ENCODE peak calls at places on chromosomes 4 and X, in eight cellular contexts. One of them, this sample, is unnamed.

GRCh38 chr4:80033581-80033980 is 39.4 kb downstream of the ANTXR2 start:
- DNase-seq in HCT116: no peak
- DNase-seq in endothelial cell of umbilical vein: no peak
- DNase-seq in K562: no peak
- DNase-seq in SK-N-SH: no peak
- DNase-seq in H1: no peak
- DNase-seq in HepG2: no peak
- DNase-seq in GM12878: no peak
- DNase-seq in this sample: no peak

GRCh38 chr4:104490096-104490769 is 4.5 kb downstream of the CXXC4 start:
- DNase-seq in HCT116: no peak
- DNase-seq in endothelial cell of umbilical vein: no peak
- DNase-seq in K562: no peak
- DNase-seq in SK-N-SH: peak
- DNase-seq in H1: peak
- DNase-seq in HepG2: no peak
- DNase-seq in GM12878: peak
- DNase-seq in this sample: no peak

GRCh38 chr4:2537011-2537830 is 774 bp downstream of the FAM193A start:
- DNase-seq in HCT116: no peak
- DNase-seq in endothelial cell of umbilical vein: peak
- DNase-seq in K562: peak
- DNase-seq in SK-N-SH: peak
- DNase-seq in H1: peak
- DNase-seq in HepG2: peak
- DNase-seq in GM12878: no peak
- DNase-seq in this sample: no peak

GRCh38 chr4:20022471-20022870 is 229.2 kb upstream of the SLIT2 start:
- DNase-seq in HCT116: no peak
- DNase-seq in endothelial cell of umbilical vein: no peak
- DNase-seq in K562: no peak
- DNase-seq in SK-N-SH: no peak
- DNase-seq in H1: no peak
- DNase-seq in HepG2: no peak
- DNase-seq in GM12878: no peak
- DNase-seq in this sample: no peak

GRCh38 chr4:165096776-165097175 is 15.9 kb downstream of the TMEM192 start:
- DNase-seq in HCT116: no peak
- DNase-seq in endothelial cell of umbilical vein: peak
- DNase-seq in K562: peak
- DNase-seq in SK-N-SH: peak
- DNase-seq in H1: no peak
- DNase-seq in HepG2: peak
- DNase-seq in GM12878: no peak
- DNase-seq in this sample: no peak

GRCh38 chrX:133776072-133776471 is 209.3 kb downstream of the GPC3 start:
- DNase-seq in HCT116: no peak
- DNase-seq in endothelial cell of umbilical vein: peak
- DNase-seq in K562: peak
- DNase-seq in SK-N-SH: peak
- DNase-seq in H1: peak
- DNase-seq in HepG2: no peak
- DNase-seq in GM12878: no peak
- DNase-seq in this sample: no peak

GRCh38 chrX:17590892-17591740 is 146.2 kb upstream of the SCML1 start:
- DNase-seq in HCT116: peak
- DNase-seq in endothelial cell of umbilical vein: peak
- DNase-seq in K562: peak
- DNase-seq in SK-N-SH: peak
- DNase-seq in H1: peak
- DNase-seq in HepG2: peak
- DNase-seq in GM12878: no peak
- DNase-seq in this sample: no peak

GRCh38 chr4:89657931-89658700 is 178.8 kb downstream of the SNCA start:
- DNase-seq in HCT116: peak
- DNase-seq in endothelial cell of umbilical vein: peak
- DNase-seq in K562: peak
- DNase-seq in SK-N-SH: peak
- DNase-seq in H1: no peak
- DNase-seq in HepG2: peak
- DNase-seq in GM12878: no peak
- DNase-seq in this sample: peak

GRCh38 chrX:125202486-125203378 is 116.9 kb upstream of the TEX13C start:
- DNase-seq in HCT116: no peak
- DNase-seq in endothelial cell of umbilical vein: no peak
- DNase-seq in K562: no peak
- DNase-seq in SK-N-SH: peak
- DNase-seq in H1: peak
- DNase-seq in HepG2: no peak
- DNase-seq in GM12878: no peak
- DNase-seq in this sample: no peak

GRCh38 chrX:125205084-125205917 is 114.4 kb upstream of the TEX13C start:
- DNase-seq in HCT116: no peak
- DNase-seq in endothelial cell of umbilical vein: no peak
- DNase-seq in K562: peak
- DNase-seq in SK-N-SH: peak
- DNase-seq in H1: peak
- DNase-seq in HepG2: no peak
- DNase-seq in GM12878: no peak
- DNase-seq in this sample: peak

GRCh38 chrX:125205918-125206665 is 113.6 kb upstream of the TEX13C start:
- DNase-seq in HCT116: no peak
- DNase-seq in endothelial cell of umbilical vein: no peak
- DNase-seq in K562: no peak
- DNase-seq in SK-N-SH: peak
- DNase-seq in H1: peak
- DNase-seq in HepG2: no peak
- DNase-seq in GM12878: no peak
- DNase-seq in this sample: no peak

GRCh38 chrX:125203379-125203736 is 116.3 kb upstream of the TEX13C start:
- DNase-seq in HCT116: no peak
- DNase-seq in endothelial cell of umbilical vein: no peak
- DNase-seq in K562: no peak
- DNase-seq in SK-N-SH: peak
- DNase-seq in H1: peak
- DNase-seq in HepG2: no peak
- DNase-seq in GM12878: no peak
- DNase-seq in this sample: no peak

DNA sequence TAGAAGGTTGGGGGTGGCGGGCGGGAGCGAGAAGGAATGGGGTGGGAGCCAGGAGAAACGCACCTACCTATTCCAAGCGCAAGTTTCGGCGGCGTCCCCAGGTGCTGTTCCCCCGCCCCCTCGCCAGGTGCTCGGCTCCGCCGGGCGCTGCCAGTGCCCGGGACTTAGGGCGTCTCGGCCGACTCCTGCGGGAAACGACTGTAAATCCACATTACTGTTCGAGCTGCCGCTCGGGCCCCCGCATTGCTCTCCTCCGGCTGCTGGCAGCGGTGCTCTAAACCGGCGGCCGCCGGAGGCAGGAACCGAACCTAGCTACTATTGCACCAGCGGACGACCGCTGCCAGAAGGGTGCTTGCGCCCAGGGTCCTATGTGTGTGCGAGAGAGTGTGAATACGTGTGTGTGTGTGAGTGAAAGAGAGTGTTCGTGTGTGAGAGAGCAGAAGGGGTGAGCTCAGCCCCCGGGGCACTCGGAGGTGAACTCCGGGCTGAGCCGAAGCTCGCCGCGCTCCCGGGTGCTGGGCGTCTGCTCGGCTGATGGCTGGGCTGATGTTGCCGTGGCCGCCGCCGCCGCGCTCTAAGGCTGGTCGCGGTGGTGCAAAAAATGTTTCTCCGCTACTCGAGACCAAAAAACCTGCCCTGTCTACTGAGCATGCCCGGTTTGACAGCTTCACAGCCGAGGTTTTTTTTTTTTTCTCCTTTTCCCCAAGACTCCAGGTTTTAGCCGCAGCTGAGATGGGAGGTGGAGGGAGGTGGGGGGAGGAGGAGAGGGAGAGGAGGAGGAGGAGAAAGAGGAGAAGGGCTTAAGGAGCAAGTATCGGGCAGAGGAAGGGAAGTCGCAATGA is 115.7 kb upstream of the TEX13C start:
- DNase-seq in HCT116: no peak
- DNase-seq in endothelial cell of umbilical vein: no peak
- DNase-seq in K562: peak
- DNase-seq in SK-N-SH: peak
- DNase-seq in H1: no peak
- DNase-seq in HepG2: no peak
- DNase-seq in GM12878: no peak
- DNase-seq in this sample: no peak
- H3K9ac ChIP-seq in HCT116: no peak
- H3K9ac ChIP-seq in endothelial cell of umbilical vein: no peak
- H3K9ac ChIP-seq in K562: peak
- H3K9ac ChIP-seq in SK-N-SH: no peak
- H3K9ac ChIP-seq in H1: no peak
- H3K9ac ChIP-seq in HepG2: no peak
- H3K9ac ChIP-seq in GM12878: no peak
- H3K9ac ChIP-seq in this sample: peak

DNA sequence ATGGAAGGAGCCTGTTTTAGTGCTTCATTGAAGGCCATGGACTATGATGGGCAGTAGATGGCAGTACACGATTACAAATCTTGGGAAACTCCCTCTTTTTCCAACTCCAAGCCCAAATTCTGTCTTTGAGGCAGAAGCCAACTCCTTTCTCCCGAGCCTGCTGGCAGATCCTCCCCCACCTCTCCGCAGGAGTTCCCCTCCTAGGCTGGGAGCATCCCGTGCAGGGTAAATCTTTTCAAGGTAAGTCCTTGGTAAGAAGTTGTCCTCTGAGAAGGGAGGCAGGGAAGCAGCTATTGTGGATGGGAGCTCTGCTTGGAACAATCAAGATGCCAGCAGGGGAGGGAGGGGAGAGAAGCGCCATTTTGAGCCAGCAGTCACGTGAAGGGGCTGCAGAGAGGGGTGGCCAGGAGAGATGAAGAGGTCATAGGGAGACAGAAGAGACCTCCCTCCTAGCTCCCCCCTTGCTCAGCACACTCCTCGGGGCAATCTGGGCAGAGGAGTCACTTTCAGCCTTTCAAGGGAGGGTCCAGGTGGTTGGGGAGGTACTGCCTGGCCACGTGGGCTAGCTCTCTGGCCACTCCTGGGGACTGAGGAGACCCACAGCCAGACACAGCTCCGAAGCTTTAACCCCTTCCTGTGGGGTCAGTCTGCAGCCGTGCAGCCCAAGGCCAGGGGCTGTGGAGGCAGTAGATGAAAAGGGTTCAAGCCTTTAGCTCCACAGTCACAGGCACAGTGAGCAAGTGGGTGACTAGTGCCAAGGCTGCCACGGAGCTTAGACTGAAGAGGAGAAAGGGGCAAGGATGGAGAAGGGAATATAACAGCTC is 9.6 kb downstream of the CC2D2A start:
- DNase-seq in HCT116: peak
- DNase-seq in endothelial cell of umbilical vein: peak
- DNase-seq in K562: peak
- DNase-seq in SK-N-SH: peak
- DNase-seq in H1: peak
- DNase-seq in HepG2: peak
- DNase-seq in GM12878: no peak
- DNase-seq in this sample: no peak
- H3K27ac ChIP-seq in HCT116: peak
- H3K27ac ChIP-seq in endothelial cell of umbilical vein: peak
- H3K27ac ChIP-seq in K562: no peak
- H3K27ac ChIP-seq in SK-N-SH: peak
- H3K27ac ChIP-seq in H1: peak
- H3K27ac ChIP-seq in HepG2: peak
- H3K27ac ChIP-seq in GM12878: no peak
- H3K27ac ChIP-seq in this sample: no peak

DNA sequence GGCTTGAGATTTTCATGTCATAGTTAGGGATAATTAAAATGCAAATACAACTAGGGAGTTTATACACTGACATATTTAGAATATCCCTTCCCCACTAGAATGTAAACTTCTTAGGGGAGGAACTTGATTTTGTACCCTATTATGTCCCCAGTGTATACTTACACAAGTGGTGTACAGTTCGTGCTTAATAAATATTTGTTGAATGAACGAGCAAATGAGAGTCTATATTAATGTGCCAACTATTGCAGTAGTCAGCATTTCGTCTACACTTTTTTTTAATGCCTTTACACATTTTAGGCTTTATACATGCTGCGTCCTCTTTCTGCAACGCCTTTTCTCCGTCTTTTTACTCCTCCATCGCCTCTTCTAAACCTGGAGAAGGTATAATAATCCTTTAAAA is 8.4 kb upstream of the MOB1B start:
- DNase-seq in HCT116: no peak
- DNase-seq in endothelial cell of umbilical vein: no peak
- DNase-seq in K562: no peak
- DNase-seq in SK-N-SH: no peak
- DNase-seq in H1: no peak
- DNase-seq in HepG2: no peak
- DNase-seq in GM12878: no peak
- DNase-seq in this sample: no peak
- TF ChIP-seq POLR2AphosphoS5 in HCT116: no peak
- TF ChIP-seq POLR2AphosphoS5 in endothelial cell of umbilical vein: no peak
- TF ChIP-seq POLR2AphosphoS5 in K562: no peak
- TF ChIP-seq POLR2AphosphoS5 in SK-N-SH: no peak
- TF ChIP-seq POLR2AphosphoS5 in H1: no peak
- TF ChIP-seq POLR2AphosphoS5 in HepG2: no peak
- TF ChIP-seq POLR2AphosphoS5 in GM12878: no peak
- TF ChIP-seq POLR2AphosphoS5 in this sample: no peak

GRCh38 chr4:57095956-57096355 is 14.2 kb downstream of the IGFBP7 start:
- DNase-seq in HCT116: no peak
- DNase-seq in endothelial cell of umbilical vein: no peak
- DNase-seq in K562: no peak
- DNase-seq in SK-N-SH: no peak
- DNase-seq in H1: no peak
- DNase-seq in HepG2: no peak
- DNase-seq in GM12878: no peak
- DNase-seq in this sample: no peak

GRCh38 chr4:57094482-57095223 is 15.5 kb downstream of the IGFBP7 start:
- DNase-seq in HCT116: no peak
- DNase-seq in endothelial cell of umbilical vein: no peak
- DNase-seq in K562: no peak
- DNase-seq in SK-N-SH: no peak
- DNase-seq in H1: no peak
- DNase-seq in HepG2: no peak
- DNase-seq in GM12878: no peak
- DNase-seq in this sample: no peak

GRCh38 chr4:57097711-57098110 is 12.5 kb downstream of the IGFBP7 start:
- DNase-seq in HCT116: no peak
- DNase-seq in endothelial cell of umbilical vein: no peak
- DNase-seq in K562: no peak
- DNase-seq in SK-N-SH: no peak
- DNase-seq in H1: no peak
- DNase-seq in HepG2: no peak
- DNase-seq in GM12878: no peak
- DNase-seq in this sample: no peak

GRCh38 chr4:57093816-57094481 is 16.2 kb downstream of the IGFBP7 start:
- DNase-seq in HCT116: no peak
- DNase-seq in endothelial cell of umbilical vein: no peak
- DNase-seq in K562: no peak
- DNase-seq in SK-N-SH: no peak
- DNase-seq in H1: no peak
- DNase-seq in HepG2: no peak
- DNase-seq in GM12878: no peak
- DNase-seq in this sample: no peak

DNA sequence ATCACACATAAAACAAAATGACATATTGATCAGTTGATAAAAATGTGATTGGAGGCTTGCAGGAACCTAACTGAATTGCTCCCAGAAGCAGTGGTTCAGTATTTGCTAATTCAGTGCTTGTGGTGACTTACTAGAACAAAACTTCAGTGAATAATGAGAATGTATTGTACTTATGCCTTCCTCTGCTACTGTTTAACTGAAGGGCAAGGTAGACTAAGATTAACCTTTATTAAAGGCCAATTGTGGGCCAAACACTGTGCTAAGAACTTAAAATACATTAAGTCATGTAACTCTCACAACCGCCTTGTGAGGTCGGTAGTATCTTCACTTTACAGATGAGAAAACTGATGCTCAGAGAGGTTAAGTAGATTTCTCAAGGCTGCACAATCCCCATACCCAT is 14.9 kb downstream of the IGFBP7 start:
- DNase-seq in HCT116: no peak
- DNase-seq in endothelial cell of umbilical vein: no peak
- DNase-seq in K562: no peak
- DNase-seq in SK-N-SH: no peak
- DNase-seq in H1: no peak
- DNase-seq in HepG2: no peak
- DNase-seq in GM12878: no peak
- DNase-seq in this sample: no peak
- H3K9ac ChIP-seq in HCT116: no peak
- H3K9ac ChIP-seq in endothelial cell of umbilical vein: no peak
- H3K9ac ChIP-seq in K562: no peak
- H3K9ac ChIP-seq in SK-N-SH: peak
- H3K9ac ChIP-seq in H1: no peak
- H3K9ac ChIP-seq in HepG2: no peak
- H3K9ac ChIP-seq in GM12878: no peak
- H3K9ac ChIP-seq in this sample: no peak